ENCODE peak calls at places on chromosomes 6 and 20, in four cellular contexts. B is GM13977, J is activated B cell treated with CpG ODN at 0.5 μM for 24 hours, H is fibroblast of the aortic adventitia. O is an unnamed sample.

GRCh38 chr6:32116674-32117073 is 7.5 kb upstream of the TNXB start:
- DNase-seq in B (peak; percentile 42), J (no peak), H (no peak), O (no peak)

GRCh38 chr20:56722042-56722441 is 92.9 kb downstream of the TFAP2C start:
- DNase-seq in B (no peak), J (no peak), H (no peak), O (no peak)

GRCh38 chr20:51359401-51359800 is 183.1 kb downstream of the NFATC2 start:
- DNase-seq in B (no peak), J (no peak), H (no peak), O (no peak)

GRCh38 chr6:168291450-168291849 is 28.1 kb downstream of the DACT2 start:
- DNase-seq in B (no peak), J (no peak), H (no peak), O (no peak)

GRCh38 chr6:44129841-44130322 is 2.5 kb downstream of the TMEM63B start:
- DNase-seq in B (no peak), J (no peak), H (no peak), O (no peak)

GRCh38 chr6:36121752-36122494 is 8.4 kb upstream of the MAPK13 start:
- DNase-seq in B (no peak), J (no peak), H (no peak), O (no peak)

GRCh38 chr20:10656270-10656669 is 17.5 kb downstream of the JAG1 start:
- DNase-seq in B (no peak), J (no peak), H (no peak), O (no peak)

GRCh38 chr6:136546321-136546720 is 3.9 kb downstream of the MAP7 start:
- DNase-seq in B (no peak), J (no peak), H (no peak), O (no peak)

GRCh38 chr6:83065511-83066192 is at the start of gene UBE3D:
- DNase-seq in B (peak; percentile 89), J (peak; percentile 95), H (peak; percentile 73), O (peak; percentile 64)

GRCh38 chr6:136527831-136528230 is 22.4 kb downstream of the MAP7 start:
- DNase-seq in B (no peak), J (no peak), H (no peak), O (no peak)

GRCh38 chr6:44642870-44643522 is 255.5 kb downstream of the CDC5L start:
- DNase-seq in B (no peak), J (no peak), H (no peak), O (no peak)

GRCh38 chr20:21048841-21049273 is 57.3 kb downstream of the LINC00237 start:
- DNase-seq in B (peak; percentile 60), J (peak; percentile 21), H (no peak), O (no peak)

GRCh38 chr6:93940381-93940780 is 521.0 kb upstream of the EPHA7 start:
- DNase-seq in B (no peak), J (no peak), H (no peak), O (no peak)

GRCh38 chr20:43857127-43857526 is 57.5 kb upstream of the TOX2 start:
- DNase-seq in B (no peak), J (no peak), H (no peak), O (no peak)

GRCh38 chr6:144302701-144303351 is 17.7 kb downstream of the UTRN start:
- DNase-seq in B (no peak), J (no peak), H (no peak), O (no peak)

GRCh38 chr20:32893878-32894483 is 35.3 kb downstream of the EFCAB8 start:
- DNase-seq in B (no peak), J (no peak), H (peak; percentile 3), O (peak; percentile 61)

GRCh38 chr6:37236921-37237320 is 20.7 kb upstream of the TBC1D22B start:
- DNase-seq in B (no peak), J (no peak), H (peak; percentile 42), O (no peak)

GRCh38 chr6:122289721-122290501 is 109.5 kb upstream of the HSF2 start:
- DNase-seq in B (no peak), J (no peak), H (peak; percentile 52), O (no peak)

GRCh38 chr6:43807228-43808061 is 37.4 kb downstream of the VEGFA start:
- DNase-seq in B (no peak), J (no peak), H (peak; percentile 25), O (no peak)

GRCh38 chr20:59825944-59826759 is 107.3 kb downstream of the SYCP2 start:
- DNase-seq in B (no peak), J (no peak), H (no peak), O (no peak)

GRCh38 chr20:34069341-34070078 is 42.5 kb downstream of the EIF2S2 start:
- DNase-seq in B (no peak), J (no peak), H (peak; percentile 92), O (no peak)

GRCh38 chr20:825710-826421 is 7.6 kb upstream of the FAM110A start:
- DNase-seq in B (no peak), J (no peak), H (no peak), O (no peak)

GRCh38 chr6:144688713-144689112 is 403.6 kb downstream of the UTRN start:
- DNase-seq in B (no peak), J (no peak), H (no peak), O (no peak)

GRCh38 chr20:53962388-53962787 is 108.0 kb downstream of the BCAS1 start:
- DNase-seq in B (no peak), J (no peak), H (no peak), O (no peak)

GRCh38 chr6:170296423-170296745 is 5.5 kb upstream of the DLL1 start:
- DNase-seq in B (no peak), J (no peak), H (no peak), O (no peak)

GRCh38 chr6:29887330-29887818 is 55.0 kb upstream of the HLA-A start:
- DNase-seq in B (peak; percentile 59), J (peak; percentile 25), H (peak; percentile 13), O (no peak)

GRCh38 chr20:63625771-63626423 is 1.0 kb downstream of the GMEB2 start:
- DNase-seq in B (peak; percentile 77), J (peak; percentile 52), H (peak; percentile 32), O (no peak)

GRCh38 chr6:1028744-1029143 is 283.2 kb upstream of the FOXQ1 start:
- DNase-seq in B (no peak), J (no peak), H (no peak), O (no peak)

GRCh38 chr20:39249798-39250197 is 287.7 kb downstream of the DHX35 start:
- DNase-seq in B (no peak), J (no peak), H (no peak), O (no peak)

GRCh38 chr20:44738779-44739477 is 6.7 kb upstream of the KCNK15 start:
- DNase-seq in B (peak; percentile 82), J (no peak), H (peak; percentile 93), O (peak; percentile 81)

GRCh38 chr6:109695468-109695867 is 4.4 kb downstream of the FIG4 start:
- DNase-seq in B (no peak), J (no peak), H (no peak), O (no peak)
- TF ChIP-seq CTCF in B (peak; percentile 16), J (no peak), H (no peak), O (no peak)

GRCh38 chr6:112044856-112045255 is 9.0 kb upstream of the CCN6 start:
- DNase-seq in B (no peak), J (no peak), H (peak; percentile 98), O (no peak)

GRCh38 chr6:112049996-112050395 is 3.9 kb upstream of the CCN6 start:
- DNase-seq in B (no peak), J (no peak), H (no peak), O (no peak)

GRCh38 chr6:112050417-112050816 is 3.5 kb upstream of the CCN6 start:
- DNase-seq in B (no peak), J (no peak), H (no peak), O (no peak)

GRCh38 chr6:112054001-112054400 is at the start of gene CCN6:
- DNase-seq in B (no peak), J (no peak), H (no peak), O (no peak)

DNA sequence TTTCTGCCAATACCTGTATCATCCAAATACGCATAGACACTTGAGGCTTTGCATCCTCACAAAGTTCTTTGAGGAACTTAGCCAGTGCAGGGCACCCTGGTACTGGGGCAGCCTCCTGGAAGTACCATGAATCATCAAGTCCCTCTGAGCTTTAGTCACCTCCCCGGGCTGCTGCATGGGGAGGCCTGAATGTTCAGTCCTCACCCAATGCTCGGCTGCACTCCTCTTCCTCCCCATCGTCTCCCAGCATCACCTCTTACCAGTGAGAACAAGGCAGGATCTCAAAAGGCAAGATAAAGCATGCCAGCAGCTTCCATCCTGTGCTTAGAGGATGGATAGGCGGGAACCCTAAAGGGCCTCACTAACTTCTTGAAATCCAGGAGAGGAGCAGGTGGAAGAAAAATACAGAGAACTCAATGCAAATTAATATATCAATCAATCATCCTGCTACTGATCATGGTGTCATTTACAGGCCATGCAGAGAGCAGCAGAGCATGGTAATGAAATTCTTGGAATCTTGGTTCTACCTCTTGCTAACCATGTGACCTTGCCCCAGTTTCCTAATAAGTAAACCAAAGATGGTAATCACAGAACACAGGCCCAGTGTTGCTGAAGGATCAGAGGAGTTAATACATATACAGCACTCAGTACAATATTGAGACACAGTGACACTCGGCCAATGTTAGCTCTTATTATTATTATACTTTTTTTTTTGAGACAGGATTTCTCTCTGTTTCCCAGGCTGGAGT is 4.7 kb upstream of the CCN6 start:
- DNase-seq in B (no peak), J (no peak), H (no peak), O (no peak)
- TF ChIP-seq CTCF in B (no peak), J (no peak), H (no peak), O (no peak)

DNA sequence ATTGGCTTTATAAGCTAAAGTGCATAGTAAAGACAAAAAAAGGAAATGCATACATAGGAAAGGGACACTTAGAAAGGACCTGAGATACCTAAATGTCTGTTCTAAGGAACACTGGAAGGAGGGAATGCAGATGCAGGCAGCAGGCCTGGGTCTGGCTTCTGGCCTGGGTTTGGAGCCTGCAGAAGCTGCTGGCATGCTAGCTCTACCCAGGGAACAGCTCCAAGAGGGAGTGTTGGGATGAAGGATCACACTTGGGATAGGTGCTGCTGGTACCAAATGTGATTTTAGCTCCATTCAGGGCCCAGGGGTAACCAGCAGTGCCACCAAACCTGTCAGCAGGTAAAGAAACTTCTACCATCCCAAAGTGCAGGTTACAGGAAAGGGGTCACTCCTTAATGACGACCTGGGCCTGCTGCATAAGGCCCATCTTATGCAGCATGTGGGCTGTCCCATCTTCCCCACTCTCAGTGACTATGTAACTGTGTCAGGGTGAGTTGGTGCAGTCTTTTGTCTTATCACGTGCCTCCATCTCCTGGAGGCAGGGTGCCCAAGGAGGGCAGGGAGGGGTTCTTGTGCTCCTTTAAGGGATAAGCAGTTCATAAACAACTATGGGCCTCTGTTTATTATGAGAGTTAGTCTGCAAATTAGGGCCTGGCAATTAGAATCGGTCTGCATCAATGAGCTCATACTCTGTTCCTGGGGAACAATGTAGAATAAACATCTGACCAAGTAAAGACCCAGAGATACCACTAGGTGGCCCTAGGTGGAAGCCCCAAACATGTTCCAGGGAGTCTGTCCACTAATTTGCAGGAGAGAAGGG is 26.9 kb downstream of the DDX27 start:
- DNase-seq in B (peak; percentile 52), J (no peak), H (peak; percentile 69), O (no peak)
- TF ChIP-seq CTCF in B (peak; percentile 57), J (no peak), H (peak; percentile 84), O (peak; percentile 46)

GRCh38 chr6:138162104-138162946 is 586 bp downstream of the ARFGEF3 start:
- DNase-seq in B (peak; percentile 25), J (no peak), H (peak; percentile 2), O (peak; percentile 20)

GRCh38 chr6:138161434-138162103 is at the start of gene ARFGEF3:
- DNase-seq in B (peak; percentile 79), J (peak; percentile 41), H (no peak), O (peak; percentile 38)

GRCh38 chr6:138161118-138161433 is 663 bp upstream of the ARFGEF3 start:
- DNase-seq in B (peak; percentile 34), J (no peak), H (no peak), O (no peak)

GRCh38 chr6:138160329-138161117 is 1.2 kb upstream of the ARFGEF3 start:
- DNase-seq in B (no peak), J (no peak), H (no peak), O (no peak)

GRCh38 chr6:138162947-138163569 is 1.3 kb downstream of the ARFGEF3 start:
- DNase-seq in B (no peak), J (no peak), H (no peak), O (no peak)
- TF ChIP-seq CTCF in B (no peak), J (no peak), H (no peak), O (no peak)

O was measured in D721Med.